ENCODE peak calls at places on chromosomes 11 and 22, in five cellular contexts. G is GM23248, J is MM.1S, I is PC-3, C is neural progenitor cell. D is an unnamed sample.
A peak's percentile ranks its signal among the peaks of the same experiment; 100 is the strongest.

GRCh38 chr22:30655532-30655931 is 12.1 kb downstream of the DUSP18 start:
- DNase-seq in C (no peak), J (no peak), I (no peak), G (no peak), D (no peak)

GRCh38 chr11:118202599-118203422 is 22.0 kb downstream of the JAML start:
- DNase-seq in G (no peak), I (no peak), J (no peak), C (no peak), D (no peak)

GRCh38 chr22:50620861-50621490 is 7.0 kb downstream of the ARSA start:
- DNase-seq in C (no peak), G (peak; percentile 36), I (peak; percentile 16), J (peak; percentile 56), D (no peak)

GRCh38 chr11:116199182-116199581 is 573.6 kb downstream of the BUD13 start:
- DNase-seq in I (no peak), G (no peak), J (no peak), C (no peak), D (no peak)

GRCh38 chr22:40116496-40117200 is 61.1 kb upstream of the TNRC6B start:
- DNase-seq in C (no peak), G (no peak), I (no peak), J (no peak), D (no peak)

GRCh38 chr11:10594407-10594806 is 25.9 kb upstream of the LYVE1 start:
- DNase-seq in J (no peak), G (no peak), C (no peak), I (peak; percentile 93), D (peak; percentile 94)

GRCh38 chr22:19942071-19942885 is 660 bp upstream of the TXNRD2 start:
- DNase-seq in G (peak; percentile 82), I (no peak), J (peak; percentile 10), C (no peak), D (no peak)

GRCh38 chr11:26947379-26947844 is 46.5 kb upstream of the FIBIN start:
- DNase-seq in G (peak; percentile 98), J (no peak), I (no peak), C (no peak), D (no peak)

GRCh38 chr11:90237004-90237403 is 14.2 kb upstream of the CHORDC1 start:
- DNase-seq in J (no peak), G (no peak), I (no peak), C (no peak), D (no peak)

GRCh38 chr11:36684840-36685800 is 87.1 kb upstream of the RAG2 start:
- DNase-seq in I (no peak), C (no peak), G (no peak), J (peak; percentile 60), D (no peak)

GRCh38 chr11:5929984-5930383 is 12.1 kb upstream of the OR56A3 start:
- DNase-seq in I (no peak), C (no peak), G (no peak), J (no peak), D (no peak)

GRCh38 chr22:23060612-23061400 is 9.5 kb upstream of the GNAZ start:
- DNase-seq in I (no peak), C (no peak), J (no peak), G (no peak), D (no peak)

GRCh38 chr11:113796663-113797259 is 17.2 kb downstream of the CLDN25 start:
- DNase-seq in J (peak; percentile 25), C (peak; percentile 71), G (peak; percentile 73), I (peak; percentile 74), D (no peak)

GRCh38 chr11:57345555-57346151 is 7.5 kb downstream of the P2RX3 start:
- DNase-seq in J (peak; percentile 66), I (peak; percentile 94), G (peak; percentile 79), C (peak; percentile 87), D (peak; percentile 71)

GRCh38 chr22:42229455-42230149 is 40.9 kb downstream of the TCF20 start:
- DNase-seq in C (no peak), I (no peak), J (no peak), G (peak; percentile 60), D (no peak)

GRCh38 chr22:50730941-50731661 is 6.9 kb upstream of the ACR start:
- DNase-seq in G (peak; percentile 47), C (no peak), J (no peak), I (no peak), D (no peak)

GRCh38 chr11:76371170-76371569 is 9.8 kb downstream of the THAP12 start:
- DNase-seq in C (no peak), I (peak; percentile 96), J (no peak), G (peak; percentile 91), D (no peak)

GRCh38 chr22:38766076-38766777 is 10.4 kb upstream of the SUN2 start:
- DNase-seq in G (peak; percentile 84), C (peak; percentile 77), J (peak; percentile 35), I (peak; percentile 82), D (peak; percentile 89)

GRCh38 chr11:92141159-92141558 is 83.5 kb upstream of the FAT3 start:
- DNase-seq in G (no peak), C (no peak), I (no peak), J (no peak), D (no peak)

GRCh38 chr22:37827056-37827455 is 3.9 kb downstream of the GALR3 start:
- DNase-seq in I (no peak), C (no peak), G (no peak), J (no peak), D (no peak)

GRCh38 chr22:31083377-31083768 is 2.3 kb downstream of the SMTN start:
- DNase-seq in I (no peak), C (no peak), J (no peak), G (no peak), D (no peak)

GRCh38 chr11:29448246-29448877 is 568.5 kb downstream of the KCNA4 start:
- DNase-seq in C (peak; percentile 52), I (peak; percentile 27), G (peak; percentile 65), J (no peak), D (no peak)

DNA sequence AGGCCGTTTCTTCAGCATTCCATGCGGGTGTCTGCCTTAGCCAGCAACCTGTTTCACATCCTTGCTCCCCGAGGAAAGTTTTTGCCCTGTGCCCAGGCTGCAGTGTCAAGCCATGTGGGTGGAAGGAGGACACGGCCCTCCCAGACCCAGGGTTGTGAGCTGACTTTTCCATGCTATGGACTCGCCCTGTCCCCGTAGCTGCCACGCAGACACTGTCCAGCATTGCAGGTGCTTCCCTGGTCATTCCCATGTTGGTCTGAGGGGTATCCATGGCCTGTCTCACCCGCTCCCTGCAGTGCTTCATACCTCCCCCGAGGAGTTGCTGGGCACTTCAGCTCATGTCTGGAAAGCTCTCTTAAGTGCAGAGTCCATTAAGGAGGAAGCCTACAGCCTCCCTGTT is 2.9 kb downstream of the DAGLA start:
- DNase-seq in C (no peak), I (no peak), G (no peak), J (no peak), D (no peak)
- TF ChIP-seq EZH2 in C (no peak), I (no peak), G (no peak), J (no peak), D (no peak)

DNA sequence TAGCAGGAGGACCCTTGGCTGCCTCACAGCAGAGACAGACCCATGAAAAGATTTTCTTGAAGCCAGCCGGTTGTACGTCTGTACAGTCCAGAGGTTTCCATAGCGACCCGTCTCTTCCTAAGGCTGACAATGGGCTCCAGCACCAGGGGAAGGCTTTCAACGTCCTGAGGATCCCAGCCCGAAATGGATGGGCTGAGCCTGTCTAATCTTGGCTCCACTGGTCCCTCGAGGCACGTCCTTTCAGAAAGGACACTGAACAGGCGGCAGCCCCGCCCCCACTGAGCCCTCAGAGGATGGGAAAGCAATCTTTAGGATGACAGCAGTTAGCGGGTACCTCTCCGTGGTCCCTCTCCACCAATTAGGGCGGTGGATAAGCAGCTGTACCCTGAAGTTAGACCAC is 27.2 kb downstream of the RASD2 start:
- DNase-seq in I (no peak), G (no peak), C (peak; percentile 52), J (no peak), D (no peak)
- H3F3A ChIP-seq in I (no peaks in the 10 kb centered on the region), G (peaks cover 28% of the 10 kb centered on the region), C (no peaks in the 10 kb centered on the region), J (no peaks in the 10 kb centered on the region), D (peaks cover 79% of the 10 kb centered on the region)

GRCh38 chr22:47446331-47446730 is 683.9 kb downstream of the TBC1D22A start:
- DNase-seq in G (no peak), C (no peak), I (no peak), J (no peak), D (no peak)

GRCh38 chr22:47446821-47447810 is 684.7 kb downstream of the TBC1D22A start:
- DNase-seq in J (no peak), G (no peak), C (no peak), I (no peak), D (no peak)

GRCh38 chr22:47445212-47445611 is 682.8 kb downstream of the TBC1D22A start:
- DNase-seq in C (no peak), G (no peak), J (no peak), I (no peak), D (no peak)

GRCh38 chr22:47444746-47445065 is 682.3 kb downstream of the TBC1D22A start:
- DNase-seq in I (no peak), C (no peak), G (no peak), J (no peak), D (no peak)

GRCh38 chr22:47445716-47446290 is 683.4 kb downstream of the TBC1D22A start:
- DNase-seq in J (no peak), C (no peak), I (no peak), G (no peak), D (no peak)
- H3K9me3 ChIP-seq in J (no peaks in the 10 kb centered on the region), C (peaks cover 14% of the 10 kb centered on the region), I (no peaks in the 10 kb centered on the region), G (no peaks in the 10 kb centered on the region), D (no peaks in the 10 kb centered on the region)

DNA sequence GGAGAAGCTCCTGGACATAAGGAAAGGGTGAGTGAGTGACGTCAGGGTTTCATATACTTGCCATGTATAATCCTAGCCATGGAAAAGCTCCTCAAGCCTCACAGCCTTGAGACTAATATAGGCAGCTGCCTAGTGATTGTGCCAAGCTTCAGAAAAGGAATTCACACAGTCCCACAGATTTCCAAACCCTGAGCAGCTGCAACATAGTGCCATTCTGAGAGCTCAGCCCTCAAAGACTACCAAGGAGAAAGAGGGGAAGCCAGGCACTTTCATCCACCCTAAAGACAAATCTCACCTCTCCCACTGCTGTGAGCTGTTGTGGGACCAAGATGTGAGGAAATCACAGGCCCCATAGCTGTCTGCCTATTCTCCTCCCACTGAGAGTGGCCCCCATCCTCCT is 707.9 kb upstream of the ANO5 start:
- DNase-seq in J (no peak), I (no peak), G (no peak), C (no peak), D (no peak)
- TF ChIP-seq EZH2 in J (no peak), I (no peak), G (no peak), C (no peak), D (no peak)

GRCh38 chr11:14309425-14310192 is 49.4 kb downstream of the RRAS2 start:
- DNase-seq in I (no peak), C (no peak), G (no peak), J (no peak), D (no peak)

GRCh38 chr11:14306481-14306880 is 52.5 kb downstream of the RRAS2 start:
- DNase-seq in J (no peak), G (peak; percentile 23), C (peak; percentile 11), I (peak; percentile 30), D (no peak)

GRCh38 chr11:14308114-14308896 is 50.7 kb downstream of the RRAS2 start:
- DNase-seq in I (peak; percentile 62), G (peak; percentile 74), C (peak; percentile 53), J (peak; percentile 56), D (no peak)

GRCh38 chr11:14310696-14311095 is 48.3 kb downstream of the RRAS2 start:
- DNase-seq in I (no peak), J (no peak), G (peak; percentile 55), C (no peak), D (no peak)

GRCh38 chr11:14308897-14309387 is 50.0 kb downstream of the RRAS2 start:
- DNase-seq in C (no peak), G (no peak), I (no peak), J (no peak), D (no peak)
- H3F3A ChIP-seq in C (no peaks in the 10 kb centered on the region), G (peaks cover 62% of the 10 kb centered on the region), I (no peaks in the 10 kb centered on the region), J (peaks cover 5% of the 10 kb centered on the region), D (peaks cover 6% of the 10 kb centered on the region)